ENCODE peak calls at places on chromosome 20, in four cellular contexts. T is HCT116, N is K562, J is HepG2. U is an unnamed sample.

GRCh38 chr20:32456869-32457421 is 98.8 kb downstream of the ASXL1 start:
- DNase-seq in J (no peak), T (no peak), N (no peak), U (no peak)

GRCh38 chr20:626579-626978 is 16.5 kb upstream of the TCF15 start:
- DNase-seq in J (no peak), T (no peak), N (no peak), U (no peak)

GRCh38 chr20:36113015-36113414 is 41.5 kb upstream of the EPB41L1 start:
- DNase-seq in T (no peak), N (no peak), J (no peak), U (no peak)

GRCh38 chr20:57451759-57452661 is 60.8 kb downstream of the RBM38 start:
- DNase-seq in N (peak; percentile 77), T (no peak), J (no peak), U (no peak)

GRCh38 chr20:41308290-41308691 is 9.2 kb downstream of the ZHX3 start:
- DNase-seq in J (peak; percentile 69), N (peak; percentile 17), T (no peak), U (no peak)

GRCh38 chr20:16520154-16520553 is 53.1 kb downstream of the KIF16B start:
- DNase-seq in T (no peak), J (no peak), N (no peak), U (no peak)

GRCh38 chr20:745683-746301 is 22.5 kb downstream of the SLC52A3 start:
- DNase-seq in T (no peak), J (no peak), N (peak; percentile 18), U (no peak)

GRCh38 chr20:29876911-29877285 is 1380.6 kb upstream of the DEFB115 start:
- DNase-seq in T (no peak), N (no peak), J (no peak), U (no peak)

GRCh38 chr20:44023515-44024371 is 109.1 kb downstream of the TOX2 start:
- DNase-seq in J (no peak), T (no peak), N (no peak), U (no peak)

GRCh38 chr20:25065044-25065624 is 7.2 kb upstream of the ACSS1 start:
- DNase-seq in T (no peak), N (no peak), J (no peak), U (no peak)

GRCh38 chr20:36203861-36204260 is 32.4 kb upstream of the AAR2 start:
- DNase-seq in N (no peak), T (no peak), J (no peak), U (no peak)

GRCh38 chr20:41182296-41183212 is 45.2 kb downstream of the PLCG1 start:
- DNase-seq in J (no peak), T (no peak), N (no peak), U (no peak)

GRCh38 chr20:25058051-25058796 is at the start of gene ACSS1:
- DNase-seq in T (no peak), J (no peak), N (peak; percentile 58), U (no peak)

GRCh38 chr20:32142991-32143390 is 33.5 kb downstream of the TM9SF4 start:
- DNase-seq in N (no peak), T (no peak), J (no peak), U (no peak)

GRCh38 chr20:44080646-44081267 is 106.2 kb downstream of the JPH2 start:
- DNase-seq in T (peak; percentile 68), N (peak; percentile 79), J (peak; percentile 79), U (peak; percentile 78)

GRCh38 chr20:51661609-51662178 is 106.5 kb downstream of the ATP9A start:
- DNase-seq in J (peak; percentile 95), T (peak; percentile 96), N (no peak), U (no peak)

GRCh38 chr20:31860431-31861345 is 9.6 kb downstream of the DUSP15 start:
- DNase-seq in T (no peak), N (peak; percentile 37), J (no peak), U (no peak)

GRCh38 chr20:49052334-49052733 is 6.2 kb downstream of the CSE1L start:
- DNase-seq in N (no peak), J (peak; percentile 81), T (no peak), U (no peak)

GRCh38 chr20:58895099-58895795 is 42.7 kb downstream of the GNAS start:
- DNase-seq in N (no peak), T (no peak), J (no peak), U (no peak)

GRCh38 chr20:35866446-35867202 is 87.7 kb downstream of the SCAND1 start:
- DNase-seq in N (no peak), T (no peak), J (no peak), U (no peak)

GRCh38 chr20:19368351-19368750 is 155.9 kb downstream of the SLC24A3 start:
- DNase-seq in N (no peak), J (no peak), T (no peak), U (no peak)

GRCh38 chr20:44576297-44576696 is 6.1 kb upstream of the PKIG start:
- DNase-seq in T (no peak), J (peak; percentile 21), N (peak; percentile 59), U (no peak)

GRCh38 chr20:36094497-36094896 is 60.0 kb upstream of the EPB41L1 start:
- DNase-seq in T (no peak), J (no peak), N (no peak), U (no peak)

GRCh38 chr20:1802385-1803215 is 92.6 kb upstream of the SIRPA start:
- DNase-seq in N (peak; percentile 9), T (no peak), J (peak; percentile 67), U (no peak)

GRCh38 chr20:62819494-62820174 is 2.8 kb downstream of the COL9A3 start:
- DNase-seq in T (no peak), N (no peak), J (no peak), U (no peak)
- TF ChIP-seq TCF7L2 in T (no peak), N (no peak), J (no peak), U (peak; percentile 21)

DNA sequence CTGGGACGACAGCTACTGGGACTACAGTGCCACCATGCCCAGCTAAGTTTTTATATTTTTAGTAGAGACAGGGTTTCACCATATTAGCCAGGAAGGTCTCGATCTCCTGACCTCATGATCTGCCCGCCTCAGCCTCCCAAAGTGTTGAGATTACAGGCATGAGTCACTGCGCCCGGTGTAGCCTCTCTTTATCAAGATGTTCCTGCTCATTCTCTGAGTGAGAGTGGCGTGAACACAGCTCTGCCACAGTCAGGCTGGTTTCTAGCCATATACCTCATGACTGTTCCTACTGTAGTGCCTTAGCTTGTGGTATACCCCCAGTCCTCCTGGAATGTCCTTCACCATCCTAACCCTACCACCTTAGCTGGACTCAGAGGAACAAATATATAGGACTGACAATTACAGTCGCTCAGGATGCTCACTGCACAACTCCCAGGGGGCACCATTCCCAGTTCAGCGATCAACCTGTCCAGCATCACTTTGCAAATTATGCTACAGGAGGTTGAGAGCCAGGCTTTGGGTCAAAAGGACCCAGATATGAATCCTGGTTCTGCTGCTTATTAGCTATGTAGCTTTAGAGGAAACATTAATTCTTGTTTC is 86.3 kb downstream of the CHMP4B start:
- DNase-seq in N (no peak), T (peak; percentile 26), J (no peak), U (no peak)
- TF ChIP-seq TCF7L2 in N (no peak), T (no peak), J (no peak), U (no peak)

GRCh38 chr20:13277663-13278295 is 56.7 kb downstream of the ISM1 start:
- DNase-seq in N (no peak), J (no peak), T (no peak), U (no peak)

GRCh38 chr20:13280609-13281324 is 59.7 kb downstream of the ISM1 start:
- DNase-seq in J (no peak), T (no peak), N (no peak), U (no peak)

GRCh38 chr20:13283869-13284268 is 62.8 kb downstream of the ISM1 start:
- DNase-seq in N (no peak), T (no peak), J (no peak), U (no peak)

GRCh38 chr20:13276945-13277582 is 56.0 kb downstream of the ISM1 start:
- DNase-seq in T (no peak), N (no peak), J (no peak), U (no peak)

GRCh38 chr20:13279171-13279570 is 58.1 kb downstream of the ISM1 start:
- DNase-seq in T (no peak), N (no peak), J (no peak), U (no peak)
- TF ChIP-seq TCF7L2 in T (no peak), N (no peak), J (no peak), U (no peak)

DNA sequence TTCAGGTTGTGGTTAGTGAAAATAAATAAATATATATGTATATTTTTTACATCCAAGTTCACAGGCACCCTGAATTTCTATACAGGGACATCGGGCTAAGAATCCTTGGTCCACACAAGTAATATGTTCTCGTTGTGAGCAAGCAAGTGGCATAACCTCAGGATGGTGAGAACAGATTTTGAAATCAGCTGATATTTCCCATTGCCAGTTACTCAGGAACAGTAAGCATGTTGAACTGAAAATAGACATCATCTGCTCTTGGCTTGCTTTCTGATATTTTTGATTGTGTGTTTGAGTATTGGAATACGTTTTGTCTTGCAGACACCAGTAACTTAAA is 87.7 kb downstream of the TRMT6 start:
- DNase-seq in T (no peak), J (no peak), N (no peak), U (no peak)
- TF ChIP-seq TCF7L2 in T (no peak), J (no peak), N (no peak), U (no peak)

GRCh38 chr20:62888910-62889309 is 27.3 kb upstream of the TCFL5 start:
- DNase-seq in N (no peak), J (no peak), T (no peak), U (no peak)
- TF ChIP-seq TCF7L2 in N (no peak), J (no peak), T (no peak), U (no peak)

GRCh38 chr20:13648872-13649271 is 10.1 kb upstream of the TASP1 start:
- DNase-seq in N (no peak), J (no peak), T (no peak), U (no peak)
- TF ChIP-seq TCF7L2 in N (no peak), J (no peak), T (no peak), U (no peak)

DNA sequence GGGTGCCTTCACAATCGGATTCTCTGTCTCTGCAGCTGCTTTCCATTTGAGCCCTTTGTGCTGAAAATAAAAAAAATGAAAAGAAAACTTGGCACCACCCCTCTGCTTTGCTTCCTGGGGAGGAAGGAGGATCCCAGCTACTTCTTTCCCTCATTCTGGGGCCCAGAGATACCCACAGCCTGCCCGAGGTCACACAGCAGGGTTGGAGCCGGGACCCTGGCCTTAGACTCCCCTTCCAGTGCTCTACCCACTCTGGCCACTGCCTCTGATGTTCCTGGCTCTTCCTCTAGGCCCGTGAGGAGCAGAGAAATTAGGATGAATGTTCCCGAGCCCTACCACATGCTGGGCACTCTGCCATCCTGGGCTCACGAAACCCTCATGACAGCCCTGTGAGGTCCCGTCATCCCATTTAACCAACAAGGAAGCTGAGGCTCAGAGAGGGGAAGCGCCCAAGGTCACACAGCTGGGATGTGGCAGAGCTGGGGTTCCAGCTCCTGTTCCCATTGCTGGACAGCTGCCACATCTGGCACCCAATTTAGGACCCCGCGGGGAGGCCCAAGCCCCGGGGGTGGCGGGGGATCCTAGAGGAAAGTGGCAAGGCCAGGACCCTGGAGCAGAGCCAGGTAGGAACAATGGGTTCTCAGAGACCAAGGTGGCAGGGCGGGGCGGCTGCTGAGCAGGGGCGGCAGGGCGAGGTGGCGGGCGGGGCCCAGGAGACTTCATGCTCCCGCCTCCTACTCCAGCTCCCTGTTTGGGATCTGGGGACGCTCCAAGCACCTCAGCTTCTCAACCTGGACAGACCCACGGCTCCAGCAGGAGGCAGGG is 76.6 kb downstream of the CEBPB start:
- DNase-seq in J (peak; percentile 79), T (peak; percentile 67), N (peak; percentile 64), U (no peak)
- TF ChIP-seq TCF7L2 in J (no peak), T (no peak), N (no peak), U (no peak)

GRCh38 chr20:23449400-23449799 is 3.3 kb downstream of the CST11 start:
- DNase-seq in T (no peak), N (no peak), J (no peak), U (no peak)
- TF ChIP-seq TCF7L2 in T (no peak), N (no peak), J (no peak), U (no peak)

GRCh38 chr20:53827996-53828672 is 234.5 kb upstream of the ZNF217 start:
- DNase-seq in J (no peak), T (peak; percentile 12), N (no peak), U (peak; percentile 56)
- TF ChIP-seq TCF7L2 in J (no peak), T (no peak), N (no peak), U (peak; percentile 74)

U was measured in Panc1.